ENCODE peak calls at places on chromosomes 13 and 19, in six cellular contexts. K is GM12891, Z is adrenal gland, L is uterus, O is gastrocnemius medialis, F is breast epithelium. I is an unnamed sample.

GRCh38 chr13:89375839-89376238 is 1704.7 kb downstream of the SLITRK5 start:
- DNase-seq in O (no peak), Z (no peak), F (no peak), K (no peak), L (no peak), I (no peak)

GRCh38 chr13:31699650-31700049 is 39.7 kb upstream of the RXFP2 start:
- DNase-seq in O (no peak), L (no peak), K (no peak), F (no peak), Z (no peak), I (no peak)

GRCh38 chr13:28528848-28529247 is 33.9 kb upstream of the FLT1 start:
- DNase-seq in O (no peak), L (no peak), Z (no peak), F (no peak), K (no peak), I (no peak)

GRCh38 chr13:83620535-83621220 is 261.6 kb downstream of the SLITRK1 start:
- DNase-seq in F (no peak), Z (no peak), O (no peak), L (no peak), K (no peak), I (no peak)

GRCh38 chr19:40223135-40223822 is 3.2 kb downstream of the CCNP start:
- DNase-seq in O (no peak), L (no peak), Z (no peak), F (no peak), K (no peak), I (no peak)

GRCh38 chr19:8558325-8558724 is 18.9 kb downstream of the MYO1F start:
- DNase-seq in O (no peak), F (no peak), Z (no peak), K (no peak), L (no peak), I (no peak)

GRCh38 chr13:30711375-30711774 is 24.0 kb upstream of the ALOX5AP start:
- DNase-seq in F (no peak), O (no peak), Z (no peak), K (no peak), L (no peak), I (no peak)

GRCh38 chr19:13953021-13953531 is 767 bp downstream of the DCAF15 start:
- DNase-seq in F (no peak), K (no peak), Z (no peak), L (no peak), O (no peak), I (no peak)

GRCh38 chr19:17303940-17304267 is 679 bp upstream of the ABHD8 start:
- DNase-seq in K (no peak), O (no peak), L (peak; percentile 26), F (no peak), Z (peak; percentile 62), I (no peak)

GRCh38 chr19:31220540-31220939 is 128.7 kb downstream of the TSHZ3 start:
- DNase-seq in Z (no peak), O (no peak), K (no peak), F (no peak), L (no peak), I (no peak)

GRCh38 chr19:38638461-38638860 is 9.0 kb upstream of the ACTN4 start:
- DNase-seq in F (no peak), O (no peak), L (no peak), K (no peak), Z (no peak), I (no peak)

GRCh38 chr19:38644719-38645118 is 2.7 kb upstream of the ACTN4 start:
- DNase-seq in L (no peak), F (no peak), Z (no peak), K (no peak), O (no peak), I (no peak)

GRCh38 chr19:38639679-38640078 is 7.8 kb upstream of the ACTN4 start:
- DNase-seq in F (no peak), L (no peak), Z (no peak), K (no peak), O (no peak), I (no peak)

GRCh38 chr19:38642176-38642575 is 5.3 kb upstream of the ACTN4 start:
- DNase-seq in Z (no peak), L (no peak), F (no peak), K (no peak), O (no peak), I (no peak)

GRCh38 chr19:38640368-38640767 is 7.1 kb upstream of the ACTN4 start:
- DNase-seq in Z (no peak), F (no peak), L (no peak), K (no peak), O (no peak), I (no peak)
- TF ChIP-seq POLR2A in Z (no peak), F (no peak), L (no peak), K (no peak), O (no peak), I (no peak)

GRCh38 chr19:4712771-4713170 is 10.9 kb downstream of the DPP9 start:
- DNase-seq in L (no peak), F (no peak), K (no peak), O (peak; percentile 79), Z (no peak), I (no peak)

GRCh38 chr19:4715529-4716221 is 8.0 kb downstream of the DPP9 start:
- DNase-seq in F (peak; percentile 67), O (peak; percentile 44), K (no peak), Z (no peak), L (no peak), I (no peak)

GRCh38 chr19:4711211-4711610 is 12.4 kb downstream of the DPP9 start:
- DNase-seq in L (no peak), K (no peak), F (no peak), Z (no peak), O (no peak), I (no peak)

GRCh38 chr19:4714016-4714415 is 9.6 kb downstream of the DPP9 start:
- DNase-seq in O (no peak), F (no peak), L (no peak), Z (no peak), K (no peak), I (no peak)

GRCh38 chr19:4713384-4713951 is 10.2 kb downstream of the DPP9 start:
- DNase-seq in O (peak; percentile 99), F (peak; percentile 93), Z (peak; percentile 82), K (no peak), L (peak; percentile 87), I (no peak)
- TF ChIP-seq POLR2A in O (peak; percentile 66), F (no peak), Z (peak; percentile 51), K (no peak), L (no peak), I (no peak)

GRCh38 chr19:55228015-55228391 is 560 bp downstream of the TMEM86B start:
- DNase-seq in Z (no peak), L (no peak), F (no peak), O (no peak), K (no peak), I (no peak)

GRCh38 chr19:55229789-55230182 is 1.2 kb upstream of the TMEM86B start:
- DNase-seq in F (no peak), L (no peak), K (no peak), Z (no peak), O (no peak), I (no peak)

GRCh38 chr19:55229145-55229788 is 704 bp upstream of the TMEM86B start:
- DNase-seq in O (no peak), F (no peak), L (no peak), K (no peak), Z (no peak), I (no peak)

GRCh38 chr19:55227241-55228014 is 1.1 kb downstream of the TMEM86B start:
- DNase-seq in O (no peak), F (no peak), L (no peak), K (no peak), Z (no peak), I (no peak)

DNA sequence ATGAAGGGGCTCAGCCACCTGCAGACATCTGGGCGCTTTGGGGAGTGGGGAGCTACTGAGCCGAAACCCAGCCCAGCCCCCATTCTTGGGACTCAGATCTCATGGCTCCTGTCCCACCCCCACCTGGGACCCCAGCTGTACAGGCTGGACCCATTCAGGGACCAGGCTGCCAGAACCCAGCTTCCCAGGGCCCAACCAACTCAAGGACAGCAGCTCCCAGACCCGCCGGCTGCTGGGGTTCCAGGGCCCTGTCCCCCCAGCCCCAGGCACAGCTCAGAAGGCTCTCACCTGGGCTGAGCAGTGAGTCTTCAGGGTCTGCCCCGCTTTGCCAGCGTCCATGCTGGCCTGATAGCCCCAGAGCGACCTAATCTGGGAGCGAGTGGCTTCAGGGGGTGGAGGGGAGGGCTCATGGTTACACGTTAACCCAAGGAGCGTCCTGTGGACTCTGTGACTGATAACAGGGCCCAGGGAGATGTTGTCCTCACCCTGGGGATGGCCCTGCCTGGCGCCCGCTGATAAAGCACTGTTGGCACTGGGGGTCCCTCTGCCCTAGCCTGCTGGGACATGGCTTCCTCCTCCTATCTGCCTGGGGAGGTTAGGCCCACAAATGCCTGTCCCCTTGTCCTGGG is at the start of gene TMEM86B:
- DNase-seq in L (no peak), K (no peak), Z (no peak), F (no peak), O (no peak), I (no peak)
- TF ChIP-seq POLR2A in L (no peak), K (no peak), Z (no peak), F (no peak), O (no peak), I (no peak)

DNA sequence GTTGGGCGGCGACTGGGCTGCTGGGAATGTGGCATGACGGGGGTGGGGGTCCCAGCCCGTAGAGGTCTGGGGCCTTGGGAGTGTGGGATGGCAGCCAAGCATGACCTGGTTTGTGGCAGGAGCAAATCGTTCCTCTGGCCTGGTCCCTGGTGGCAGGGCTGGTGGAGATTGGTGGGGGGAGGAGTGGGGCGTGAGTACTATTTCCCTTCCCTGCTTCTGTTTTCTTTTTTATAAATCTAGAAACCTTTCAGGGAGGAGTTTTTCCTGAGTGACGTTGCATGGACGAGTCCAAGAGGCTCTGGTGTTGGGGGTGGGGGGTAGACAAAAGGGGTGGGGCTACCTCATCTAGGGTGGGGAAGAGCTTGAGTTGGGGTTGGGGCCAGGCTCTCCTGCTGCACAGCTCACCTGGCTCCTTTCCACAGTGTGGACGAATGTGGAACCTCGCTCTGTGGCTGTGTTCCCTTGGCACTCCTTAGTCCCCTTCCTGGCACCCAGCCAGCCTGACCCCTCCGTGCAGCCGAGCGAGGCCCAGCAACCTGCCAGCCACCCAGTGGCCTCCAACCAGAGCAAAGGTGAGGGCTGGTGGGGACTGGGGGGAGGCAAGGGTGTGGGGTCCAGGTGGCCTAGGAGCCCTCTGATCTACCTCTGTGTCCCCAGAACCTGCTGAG is 15.4 kb upstream of the PRR19 start:
- DNase-seq in O (no peak), K (peak; percentile 68), F (no peak), L (peak; percentile 63), Z (peak; percentile 75), I (no peak)
- TF ChIP-seq POLR2A in O (no peak), K (no peak), F (no peak), L (peak; percentile 10), Z (peak; percentile 57), I (no peak)

DNA sequence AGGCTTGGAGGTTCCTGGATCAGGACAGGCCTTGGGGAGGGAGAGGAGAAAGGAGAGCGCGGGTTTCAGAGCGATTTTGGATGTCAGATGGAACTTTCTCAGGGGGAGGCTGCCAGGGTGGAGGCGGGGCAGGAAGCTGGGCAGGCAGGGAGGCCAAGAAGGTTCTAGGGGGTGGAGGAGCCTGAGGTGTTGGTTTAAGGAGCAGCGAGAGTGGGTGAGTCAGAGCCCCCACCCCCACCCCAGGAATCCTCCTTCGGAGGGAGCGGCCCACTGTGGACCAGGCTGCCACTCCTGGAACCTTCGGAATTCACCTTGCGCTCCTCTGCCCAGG is 15.9 kb upstream of the NOP53 start:
- DNase-seq in Z (no peak), L (peak; percentile 87), K (no peak), F (peak; percentile 89), O (peak; percentile 61), I (no peak)
- TF ChIP-seq POLR2A in Z (no peak), L (no peak), K (no peak), F (no peak), O (no peak), I (no peak)